ENCODE peak calls at places on chromosome 20, in four cellular contexts. G, R, I and X are unnamed samples.

GRCh38 chr20:7503501-7503900 is 436.8 kb downstream of the HAO1 start:
- DNase-seq in R (no peak), I (no peak), G (no peak), X (no peak)

GRCh38 chr20:36873498-36874189 is 2.3 kb upstream of the TLDC2 start:
- DNase-seq in G (no peak), I (no peak), R (no peak), X (no peak)

GRCh38 chr20:57615472-57615855 is 4.8 kb downstream of the ZBP1 start:
- DNase-seq in G (no peak), R (no peak), I (no peak), X (no peak)

GRCh38 chr20:22572491-22572890 is 11.9 kb downstream of the FOXA2 start:
- DNase-seq in G (no peak), R (no peak), I (peak), X (no peak)

GRCh38 chr20:37397954-37398749 is 52.2 kb downstream of the SRC start:
- DNase-seq in R (no peak), I (no peak), G (no peak), X (no peak)

GRCh38 chr20:805713-806112 is 27.8 kb upstream of the FAM110A start:
- DNase-seq in G (no peak), I (peak), R (no peak), X (no peak)

GRCh38 chr20:2382833-2383232 is 2.1 kb downstream of the TGM6 start:
- DNase-seq in R (no peak), I (no peak), G (no peak), X (no peak)

GRCh38 chr20:2208897-2209296 is 86.9 kb upstream of the TGM3 start:
- DNase-seq in I (no peak), G (no peak), R (no peak), X (no peak)

GRCh38 chr20:4051413-4052138 is 36.2 kb upstream of the RNF24 start:
- DNase-seq in G (no peak), R (no peak), I (no peak), X (no peak)

GRCh38 chr20:45392733-45393132 is 14.6 kb upstream of the TP53TG5 start:
- DNase-seq in R (no peak), I (peak), G (no peak), X (no peak)

GRCh38 chr20:59819496-59820203 is 113.8 kb downstream of the SYCP2 start:
- DNase-seq in G (no peak), R (no peak), I (no peak), X (peak)

GRCh38 chr20:39897781-39898466 is 791.1 kb downstream of the MAFB start:
- DNase-seq in G (no peak), I (no peak), R (no peak), X (no peak)

GRCh38 chr20:44643596-44644383 is 7.7 kb downstream of the ADA start:
- DNase-seq in G (peak), R (peak), I (peak), X (peak)

GRCh38 chr20:17628101-17628841 is 53.8 kb downstream of the RRBP1 start:
- DNase-seq in I (no peak), G (no peak), R (no peak), X (no peak)

GRCh38 chr20:61773081-61773631 is 292.5 kb downstream of the TAF4 start:
- DNase-seq in R (no peak), I (no peak), G (no peak), X (no peak)

GRCh38 chr20:23156170-23156841 is 70.2 kb upstream of the CD93 start:
- DNase-seq in R (peak), G (peak), I (no peak), X (peak)

GRCh38 chr20:29497261-29497671 is 1760.2 kb upstream of the DEFB115 start:
- DNase-seq in I (no peak), R (no peak), G (no peak), X (no peak)

GRCh38 chr20:46699651-46700359 is 9.6 kb upstream of the SLC2A10 start:
- DNase-seq in I (peak), G (no peak), R (no peak), X (no peak)

GRCh38 chr20:38727602-38728236 is 3.4 kb downstream of the SLC32A1 start:
- DNase-seq in R (no peak), I (no peak), G (no peak), X (no peak)

GRCh38 chr20:38728237-38728761 is 4.0 kb downstream of the SLC32A1 start:
- DNase-seq in R (no peak), I (peak), G (no peak), X (no peak)

GRCh38 chr20:38730167-38730988 is 6.1 kb downstream of the SLC32A1 start:
- DNase-seq in I (peak), R (peak), G (no peak), X (no peak)

GRCh38 chr20:38729767-38730166 is 5.5 kb downstream of the SLC32A1 start:
- DNase-seq in I (no peak), G (no peak), R (no peak), X (no peak)

DNA sequence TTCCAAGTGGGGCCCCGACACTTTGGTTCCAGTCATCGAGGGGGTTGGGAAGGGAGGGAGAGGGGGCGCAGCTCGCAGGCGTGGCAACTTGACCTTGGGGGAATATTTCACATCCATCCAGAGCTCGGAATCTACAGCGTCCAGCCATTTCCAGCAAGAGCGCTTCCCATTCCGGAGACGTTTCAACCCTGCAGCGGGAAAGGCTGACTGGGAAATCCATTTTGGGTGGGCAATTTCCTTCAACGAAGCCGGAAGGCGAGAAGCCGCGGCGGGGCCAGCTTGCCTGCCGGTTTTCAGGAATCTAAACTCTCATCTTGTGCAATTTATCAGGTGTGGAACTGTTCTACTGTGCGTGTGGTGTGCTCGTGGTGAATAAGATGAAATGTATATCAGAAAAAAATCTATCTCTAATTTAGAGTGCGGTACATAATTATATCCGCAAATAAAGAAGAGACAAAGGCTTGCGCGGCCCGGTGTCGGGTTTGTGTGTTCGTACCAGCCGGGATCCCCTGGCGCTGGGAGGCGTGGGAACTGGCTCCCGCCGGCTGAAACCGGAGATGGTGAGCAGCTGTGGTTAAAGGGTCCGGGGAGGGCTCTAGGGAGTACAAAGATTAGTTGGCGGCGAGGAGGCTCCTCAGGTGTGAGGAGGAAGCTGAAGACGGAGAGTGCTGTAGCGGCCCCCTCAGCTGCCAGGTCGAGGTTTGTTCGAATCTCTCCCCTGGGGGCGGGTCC is 4.8 kb downstream of the SLC32A1 start:
- DNase-seq in G (no peak), R (no peak), I (peak), X (no peak)
- H3K27ac ChIP-seq in G (no peak), R (no peak), I (no peak), X (no peak)

DNA sequence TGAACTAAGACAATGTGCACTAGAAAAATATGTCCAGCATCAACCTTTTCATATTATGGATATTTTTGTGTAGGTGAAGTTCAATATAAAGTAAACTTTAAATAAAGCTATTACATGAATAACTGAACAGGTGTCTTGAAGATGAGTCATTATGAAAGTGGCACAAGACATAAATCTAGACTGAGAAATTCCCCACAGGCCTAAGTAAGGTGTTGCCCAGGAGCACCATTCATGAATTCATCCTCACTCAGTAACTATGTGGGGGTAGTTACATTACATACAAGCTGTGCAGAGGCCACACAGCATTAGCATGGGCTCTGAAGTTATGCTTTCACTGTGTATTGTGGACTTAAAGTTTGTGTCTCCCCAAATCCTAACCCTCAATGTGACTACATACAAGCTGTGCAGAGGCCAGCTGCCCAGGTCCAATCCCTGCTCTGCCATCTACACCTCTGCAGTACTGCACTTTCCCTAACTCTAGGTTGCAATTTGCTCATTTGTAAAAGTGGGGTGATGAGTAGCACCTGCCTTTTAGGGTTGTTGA is 65.9 kb downstream of the BCAS1 start:
- DNase-seq in G (no peak), R (no peak), I (no peak), X (no peak)
- H3K4me3 ChIP-seq in G (no peak), R (no peak), I (no peak), X (no peak)

GRCh38 chr20:62792940-62793756 is 3.1 kb upstream of the MRGBP start:
- DNase-seq in I (peak), G (no peak), R (no peak), X (no peak)

GRCh38 chr20:62794007-62794724 is 2.1 kb upstream of the MRGBP start:
- DNase-seq in R (peak), G (peak), I (peak), X (peak)

GRCh38 chr20:62792182-62792939 is 3.9 kb upstream of the MRGBP start:
- DNase-seq in I (no peak), G (no peak), R (no peak), X (no peak)

GRCh38 chr20:62795023-62795761 is 1.1 kb upstream of the MRGBP start:
- DNase-seq in G (no peak), I (peak), R (peak), X (no peak)

DNA sequence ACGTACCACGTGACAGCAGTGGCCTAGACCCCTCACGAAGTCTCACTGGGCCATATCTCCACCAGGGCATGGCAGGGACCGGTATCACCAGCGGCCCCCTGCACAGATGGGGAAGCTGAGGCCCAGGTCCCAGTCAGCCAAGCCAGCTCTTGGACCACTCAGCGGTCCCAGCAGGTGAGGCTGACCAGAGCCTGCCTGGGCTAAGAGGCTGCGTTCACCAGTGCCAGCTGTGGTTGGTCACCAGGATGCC is 2.6 kb upstream of the MRGBP start:
- DNase-seq in G (no peak), R (no peak), I (no peak), X (no peak)
- TF ChIP-seq CTCF in G (no peak), R (no peak), I (no peak), X (no peak)

GRCh38 chr20:32477594-32478512 is 107.3 kb downstream of the NOL4L start:
- DNase-seq in I (no peak), G (no peak), R (peak), X (no peak)

GRCh38 chr20:32479012-32479411 is 106.1 kb downstream of the NOL4L start:
- DNase-seq in R (no peak), G (no peak), I (no peak), X (no peak)

GRCh38 chr20:32478576-32478975 is 106.6 kb downstream of the NOL4L start:
- DNase-seq in I (no peak), R (no peak), G (no peak), X (no peak)

GRCh38 chr20:32474967-32475819 is 109.9 kb downstream of the NOL4L start:
- DNase-seq in G (peak), R (peak), I (peak), X (peak)

DNA sequence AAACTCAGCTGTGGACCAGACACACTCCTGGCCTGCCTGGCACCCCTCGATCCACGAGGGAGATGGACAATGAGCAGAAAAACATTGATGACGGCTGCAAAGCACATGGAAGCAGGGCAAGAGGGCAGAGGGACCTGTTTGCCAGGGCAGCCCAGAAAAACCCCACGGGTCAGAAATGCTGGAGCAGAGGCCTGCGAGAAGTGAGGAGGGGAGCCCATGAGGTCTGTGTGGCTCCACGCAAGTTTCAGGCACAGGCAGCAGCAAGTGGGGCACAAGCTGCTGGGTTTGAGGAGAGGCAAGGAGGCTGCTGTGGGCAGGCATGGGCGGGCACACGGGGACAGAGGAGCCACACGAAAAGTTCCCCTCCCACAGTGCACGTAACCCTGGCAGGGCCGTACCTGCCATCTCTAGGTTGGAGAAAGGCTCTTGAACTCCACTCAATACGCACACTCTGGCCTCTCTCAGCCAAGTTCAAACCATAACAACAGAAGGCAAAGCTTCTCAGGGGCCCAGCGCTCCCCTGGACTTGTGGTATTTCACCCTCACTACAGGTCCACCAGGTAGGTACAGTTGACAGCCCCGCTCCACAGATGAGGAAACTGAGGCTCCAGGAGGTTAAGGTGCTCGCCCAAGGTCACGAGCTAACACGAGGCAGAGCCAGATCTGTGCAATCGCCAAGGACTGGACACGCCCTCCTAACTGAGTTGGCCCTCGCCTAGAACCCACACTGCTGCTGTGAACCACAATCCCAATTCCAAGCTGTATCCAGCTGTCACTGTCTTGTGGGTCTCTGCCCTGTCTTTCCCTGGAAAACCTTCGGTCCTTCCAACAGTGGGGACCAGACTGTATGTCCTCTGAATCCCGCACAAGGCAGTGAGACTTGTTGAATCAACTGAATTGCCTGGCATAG is 108.2 kb downstream of the NOL4L start:
- DNase-seq in I (no peak), R (no peak), G (no peak), X (no peak)
- H3K27ac ChIP-seq in I (no peak), R (peak), G (no peak), X (peak)

GRCh38 chr20:49814057-49814675 is 1.5 kb downstream of the SLC9A8 start:
- DNase-seq in I (no peak), G (no peak), R (no peak), X (no peak)
- H3K4me3 ChIP-seq in I (peak), G (no peak), R (no peak), X (no peak)